ENCODE peak calls at places on chromosomes 5 and 9, in four cellular contexts. One of them, this sample, is unnamed. For H3K4me1, the result is how much of the 10 kb centered on the place peaks cover.

GRCh38 chr5:175243441-175243840 is 200.5 kb downstream of the DRD1 start:
- DNase-seq in mucosa of descending colon: no peak
- DNase-seq in prostate gland: no peak
- DNase-seq in testis: no peak
- DNase-seq in this sample: no peak

GRCh38 chr5:22504411-22504810 is 348.7 kb downstream of the CDH12 start:
- DNase-seq in mucosa of descending colon: no peak
- DNase-seq in prostate gland: no peak
- DNase-seq in testis: no peak
- DNase-seq in this sample: no peak

GRCh38 chr5:155017610-155018009 is 4.1 kb downstream of the KIF4B start:
- DNase-seq in mucosa of descending colon: no peak
- DNase-seq in prostate gland: no peak
- DNase-seq in testis: no peak
- DNase-seq in this sample: no peak

GRCh38 chr9:4866239-4866969 is 73.7 kb downstream of the RCL1 start:
- DNase-seq in mucosa of descending colon: no peak
- DNase-seq in prostate gland: no peak
- DNase-seq in testis: no peak
- DNase-seq in this sample: no peak

GRCh38 chr5:140725799-140726471 is 25.7 kb downstream of the ZMAT2 start:
- DNase-seq in mucosa of descending colon: no peak
- DNase-seq in prostate gland: no peak
- DNase-seq in testis: peak
- DNase-seq in this sample: peak

GRCh38 chr9:3337515-3337914 is 188.3 kb downstream of the RFX3 start:
- DNase-seq in mucosa of descending colon: no peak
- DNase-seq in prostate gland: no peak
- DNase-seq in testis: no peak
- DNase-seq in this sample: no peak

GRCh38 chr5:137935694-137936093 is 46.4 kb downstream of the PKD2L2 start:
- DNase-seq in mucosa of descending colon: no peak
- DNase-seq in prostate gland: no peak
- DNase-seq in testis: no peak
- DNase-seq in this sample: no peak

GRCh38 chr5:127302509-127302908 is 11.9 kb downstream of the MEGF10 start:
- DNase-seq in mucosa of descending colon: no peak
- DNase-seq in prostate gland: no peak
- DNase-seq in testis: no peak
- DNase-seq in this sample: no peak

GRCh38 chr9:130535818-130536521 is 43.4 kb upstream of the FUBP3 start:
- DNase-seq in mucosa of descending colon: no peak
- DNase-seq in prostate gland: peak
- DNase-seq in testis: peak
- DNase-seq in this sample: no peak

GRCh38 chr9:85897853-85898252 is 43.1 kb upstream of the NAA35 start:
- DNase-seq in mucosa of descending colon: no peak
- DNase-seq in prostate gland: no peak
- DNase-seq in testis: no peak
- DNase-seq in this sample: no peak

GRCh38 chr5:54851449-54851848 is 133.9 kb downstream of the ESM1 start:
- DNase-seq in mucosa of descending colon: no peak
- DNase-seq in prostate gland: no peak
- DNase-seq in testis: no peak
- DNase-seq in this sample: no peak

GRCh38 chr9:18786936-18787658 is 245.9 kb downstream of the SAXO1 start:
- DNase-seq in mucosa of descending colon: no peak
- DNase-seq in prostate gland: no peak
- DNase-seq in testis: no peak
- DNase-seq in this sample: no peak

GRCh38 chr9:36530224-36530623 is 42.5 kb upstream of the MELK start:
- DNase-seq in mucosa of descending colon: no peak
- DNase-seq in prostate gland: no peak
- DNase-seq in testis: no peak
- DNase-seq in this sample: peak

GRCh38 chr5:43301653-43302091 is 11.5 kb downstream of the HMGCS1 start:
- DNase-seq in mucosa of descending colon: no peak
- DNase-seq in prostate gland: no peak
- DNase-seq in testis: no peak
- DNase-seq in this sample: no peak

GRCh38 chr5:177194278-177194677 is 60.7 kb downstream of the NSD1 start:
- DNase-seq in mucosa of descending colon: no peak
- DNase-seq in prostate gland: no peak
- DNase-seq in testis: no peak
- DNase-seq in this sample: no peak

GRCh38 chr9:31140316-31140715 is 1244.1 kb upstream of the ACO1 start:
- DNase-seq in mucosa of descending colon: no peak
- DNase-seq in prostate gland: no peak
- DNase-seq in testis: no peak
- DNase-seq in this sample: no peak

GRCh38 chr9:6197330-6197729 is 18.3 kb upstream of the IL33 start:
- DNase-seq in mucosa of descending colon: no peak
- DNase-seq in prostate gland: no peak
- DNase-seq in testis: no peak
- DNase-seq in this sample: no peak

GRCh38 chr9:84340535-84340934 is at the start of gene SLC28A3:
- DNase-seq in mucosa of descending colon: peak
- DNase-seq in prostate gland: no peak
- DNase-seq in testis: no peak
- DNase-seq in this sample: peak

GRCh38 chr5:80656425-80656824 is 1.6 kb upstream of the DHFR start:
- DNase-seq in mucosa of descending colon: no peak
- DNase-seq in prostate gland: no peak
- DNase-seq in testis: no peak
- DNase-seq in this sample: no peak

GRCh38 chr9:127386249-127386648 is 10.7 kb upstream of the SLC2A8 start:
- DNase-seq in mucosa of descending colon: no peak
- DNase-seq in prostate gland: no peak
- DNase-seq in testis: no peak
- DNase-seq in this sample: no peak

GRCh38 chr5:177511181-177511580 is 1.6 kb upstream of the DOK3 start:
- DNase-seq in mucosa of descending colon: no peak
- DNase-seq in prostate gland: no peak
- DNase-seq in testis: no peak
- DNase-seq in this sample: peak

GRCh38 chr9:112546149-112547012 is 59.8 kb downstream of the KIAA1958 start:
- DNase-seq in mucosa of descending colon: no peak
- DNase-seq in prostate gland: no peak
- DNase-seq in testis: no peak
- DNase-seq in this sample: no peak

GRCh38 chr9:136258786-136259516 is 13.3 kb upstream of the QSOX2 start:
- DNase-seq in mucosa of descending colon: no peak
- DNase-seq in prostate gland: no peak
- DNase-seq in testis: no peak
- DNase-seq in this sample: no peak

GRCh38 chr5:58545912-58546311 is 37.0 kb upstream of the RAB3C start:
- DNase-seq in mucosa of descending colon: no peak
- DNase-seq in prostate gland: no peak
- DNase-seq in testis: no peak
- DNase-seq in this sample: no peak

GRCh38 chr5:100818340-100818739 is 84.7 kb downstream of the ST8SIA4 start:
- DNase-seq in mucosa of descending colon: no peak
- DNase-seq in prostate gland: no peak
- DNase-seq in testis: no peak
- DNase-seq in this sample: no peak

GRCh38 chr5:5466227-5466626 is 43.8 kb downstream of the ICE1 start:
- DNase-seq in mucosa of descending colon: no peak
- DNase-seq in prostate gland: no peak
- DNase-seq in testis: no peak
- DNase-seq in this sample: no peak

GRCh38 chr9:28820741-28821140 is 1247.5 kb upstream of the C9orf72 start:
- DNase-seq in mucosa of descending colon: no peak
- DNase-seq in prostate gland: no peak
- DNase-seq in testis: no peak
- DNase-seq in this sample: no peak

GRCh38 chr9:137312852-137313325 is 10.8 kb upstream of the NRARP start:
- DNase-seq in mucosa of descending colon: peak
- DNase-seq in prostate gland: no peak
- DNase-seq in testis: no peak
- DNase-seq in this sample: peak

GRCh38 chr5:139670369-139671095 is 22.4 kb downstream of the CXXC5 start:
- DNase-seq in mucosa of descending colon: peak
- DNase-seq in prostate gland: no peak
- DNase-seq in testis: peak
- DNase-seq in this sample: peak
- H3K4me1 ChIP-seq in mucosa of descending colon: under half
- H3K4me1 ChIP-seq in prostate gland: under half
- H3K4me1 ChIP-seq in testis: half or more
- H3K4me1 ChIP-seq in this sample: half or more

GRCh38 chr9:104914458-104914857 is 13.5 kb downstream of the ABCA1 start:
- DNase-seq in mucosa of descending colon: no peak
- DNase-seq in prostate gland: no peak
- DNase-seq in testis: no peak
- DNase-seq in this sample: no peak
- H3K4me1 ChIP-seq in mucosa of descending colon: under half
- H3K4me1 ChIP-seq in prostate gland: under half
- H3K4me1 ChIP-seq in testis: under half
- H3K4me1 ChIP-seq in this sample: under half

GRCh38 chr9:133886563-133887501 is 105.3 kb downstream of the VAV2 start:
- DNase-seq in mucosa of descending colon: no peak
- DNase-seq in prostate gland: no peak
- DNase-seq in testis: no peak
- DNase-seq in this sample: no peak
- H3K4me1 ChIP-seq in mucosa of descending colon: under half
- H3K4me1 ChIP-seq in prostate gland: under half
- H3K4me1 ChIP-seq in testis: under half
- H3K4me1 ChIP-seq in this sample: under half

GRCh38 chr9:129500863-129501770 is 119.8 kb downstream of the C9orf50 start:
- DNase-seq in mucosa of descending colon: no peak
- DNase-seq in prostate gland: no peak
- DNase-seq in testis: no peak
- DNase-seq in this sample: peak
- H3K4me1 ChIP-seq in mucosa of descending colon: under half
- H3K4me1 ChIP-seq in prostate gland: under half
- H3K4me1 ChIP-seq in testis: under half
- H3K4me1 ChIP-seq in this sample: under half

GRCh38 chr5:91379602-91380490 is 3.3 kb downstream of the ARRDC3 start:
- DNase-seq in mucosa of descending colon: peak
- DNase-seq in prostate gland: peak
- DNase-seq in testis: peak
- DNase-seq in this sample: peak
- H3K4me1 ChIP-seq in mucosa of descending colon: under half
- H3K4me1 ChIP-seq in prostate gland: under half
- H3K4me1 ChIP-seq in testis: under half
- H3K4me1 ChIP-seq in this sample: under half

GRCh38 chr9:115601456-115601855 is 483.5 kb upstream of the TNC start:
- DNase-seq in mucosa of descending colon: no peak
- DNase-seq in prostate gland: no peak
- DNase-seq in testis: no peak
- DNase-seq in this sample: no peak
- H3K4me1 ChIP-seq in mucosa of descending colon: under half
- H3K4me1 ChIP-seq in prostate gland: under half
- H3K4me1 ChIP-seq in testis: under half
- H3K4me1 ChIP-seq in this sample: under half

DNA sequence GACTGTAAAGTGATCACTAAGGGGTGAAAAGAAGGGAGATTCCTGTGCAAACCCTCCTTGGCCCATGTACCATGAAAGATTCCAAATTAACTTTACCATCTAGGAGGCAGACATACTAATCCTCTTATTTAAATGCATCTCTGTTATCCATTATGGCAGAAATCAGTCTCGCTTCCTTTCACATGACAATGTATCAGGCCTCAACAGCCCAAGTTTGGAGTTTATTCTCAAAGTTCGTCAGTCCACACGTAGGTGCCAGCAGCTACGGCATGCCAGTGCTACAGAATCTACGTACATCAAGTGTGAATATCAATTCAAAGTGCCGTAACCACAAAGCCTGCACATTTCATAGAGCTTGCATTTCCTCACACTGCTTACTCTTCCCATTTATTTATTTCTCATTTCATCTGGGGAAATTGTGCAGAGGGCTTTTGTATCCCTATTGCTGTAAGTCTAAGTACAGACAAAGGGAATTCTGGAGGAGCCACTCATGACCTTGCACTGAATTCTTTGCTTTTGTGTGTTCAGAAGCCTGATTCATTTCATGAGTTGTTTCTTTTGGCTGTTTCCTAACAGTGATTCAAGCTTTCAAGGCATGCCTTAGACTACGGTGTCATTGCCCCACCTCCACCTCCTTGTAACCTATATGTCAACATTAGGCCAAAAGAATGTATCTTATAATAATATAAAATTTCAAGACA is 10.0 kb downstream of the ENC1 start:
- DNase-seq in mucosa of descending colon: no peak
- DNase-seq in prostate gland: no peak
- DNase-seq in testis: no peak
- DNase-seq in this sample: no peak
- H3K4me1 ChIP-seq in mucosa of descending colon: under half
- H3K4me1 ChIP-seq in prostate gland: under half
- H3K4me1 ChIP-seq in testis: under half
- H3K4me1 ChIP-seq in this sample: under half

This sample was measured in pancreas.